ENCODE peak calls at places on chromosomes 13 and 19, in four cellular contexts. V, H, D and Y are unnamed samples.
A peak's percentile ranks its signal among the peaks of the same experiment; 100 is the strongest.

GRCh38 chr13:106656214-106656613 is 88.3 kb upstream of the ARGLU1 start:
- DNase-seq in H (no peak), V (no peak), D (no peak), Y (no peak)

GRCh38 chr13:113220141-113220598 is 10.8 kb downstream of the CUL4A start:
- DNase-seq in V (peak; percentile 47), D (no peak), H (no peak), Y (no peak)

GRCh38 chr19:49691243-49692101 is 556 bp downstream of the CPT1C start:
- DNase-seq in D (peak; percentile 57), V (peak; percentile 64), H (no peak), Y (peak; percentile 44)

GRCh38 chr19:38224014-38224862 is at the start of gene DPF1:
- DNase-seq in H (peak; percentile 47), D (no peak), V (peak; percentile 50), Y (peak; percentile 77)

GRCh38 chr19:34217952-34218817 is 36.2 kb upstream of the GARRE1 start:
- DNase-seq in H (peak; percentile 64), D (no peak), V (no peak), Y (peak; percentile 79)

GRCh38 chr19:43605875-43606568 is 5.9 kb upstream of the SRRM5 start:
- DNase-seq in D (no peak), V (no peak), H (no peak), Y (no peak)

GRCh38 chr19:16579381-16579780 is 7.2 kb upstream of the SLC35E1 start:
- DNase-seq in H (peak; percentile 3), V (no peak), D (no peak), Y (no peak)

GRCh38 chr13:85528578-85529215 is 270.5 kb downstream of the SLITRK6 start:
- DNase-seq in D (no peak), V (no peak), H (no peak), Y (no peak)

GRCh38 chr19:38684078-38684861 is 36.8 kb downstream of the ACTN4 start:
- DNase-seq in D (peak; percentile 76), V (peak; percentile 55), H (no peak), Y (peak; percentile 66)

GRCh38 chr19:6055013-6055795 is 55.1 kb downstream of the RFX2 start:
- DNase-seq in V (no peak), H (no peak), D (no peak), Y (no peak)

GRCh38 chr19:14090509-14091085 is at the start of gene SAMD1:
- DNase-seq in V (peak; percentile 93), D (peak; percentile 93), H (peak; percentile 91), Y (peak; percentile 92)

GRCh38 chr19:31223805-31224534 is 125.3 kb downstream of the TSHZ3 start:
- DNase-seq in V (no peak), D (no peak), H (no peak), Y (no peak)

GRCh38 chr19:47296036-47296435 is 13.6 kb upstream of the C5AR1 start:
- DNase-seq in V (peak; percentile 32), D (peak; percentile 81), H (peak; percentile 84), Y (peak; percentile 89)

GRCh38 chr13:76009491-76009890 is 373.4 kb downstream of the LMO7 start:
- DNase-seq in D (no peak), V (no peak), H (no peak), Y (no peak)

GRCh38 chr13:99380402-99380801 is 73.2 kb upstream of the GPR183 start:
- DNase-seq in D (no peak), V (no peak), H (no peak), Y (no peak)

GRCh38 chr13:111316161-111316730 is 4.2 kb upstream of the TEX29 start:
- DNase-seq in D (no peak), V (no peak), H (peak; percentile 17), Y (no peak)

GRCh38 chr19:6677924-6678689 is 8.1 kb upstream of the TNFSF14 start:
- DNase-seq in D (no peak), H (no peak), V (peak; percentile 33), Y (peak; percentile 70)

GRCh38 chr13:79451500-79451962 is 29.4 kb upstream of the NDFIP2 start:
- DNase-seq in D (no peak), H (peak; percentile 58), V (no peak), Y (peak; percentile 98)

GRCh38 chr13:113848431-113849260 is 15.2 kb downstream of the GAS6 start:
- DNase-seq in D (no peak), V (no peak), H (no peak), Y (no peak)

GRCh38 chr19:42634409-42635232 is 39.9 kb upstream of the CEACAM8 start:
- DNase-seq in H (no peak), V (no peak), D (no peak), Y (peak; percentile 68)

GRCh38 chr19:55492362-55492944 is 4.2 kb downstream of the SSC5D start:
- DNase-seq in V (no peak), H (no peak), D (no peak), Y (no peak)

GRCh38 chr13:28573595-28574373 is 78.9 kb upstream of the FLT1 start:
- DNase-seq in D (peak; percentile 25), H (no peak), V (no peak), Y (no peak)

GRCh38 chr19:49020931-49021895 is 2.9 kb downstream of the CGB3 start:
- DNase-seq in V (no peak), D (no peak), H (no peak), Y (peak; percentile 35)

GRCh38 chr13:44132710-44133109 is 240.9 kb upstream of the SERP2 start:
- DNase-seq in V (peak; percentile 71), H (no peak), D (peak; percentile 80), Y (no peak)

GRCh38 chr13:58712191-58712590 is 1080.6 kb downstream of the PCDH17 start:
- DNase-seq in V (no peak), D (no peak), H (no peak), Y (no peak)

GRCh38 chr19:13012690-13013608 is 17.7 kb downstream of the NFIX start:
- DNase-seq in H (no peak), D (peak; percentile 87), V (peak; percentile 57), Y (peak; percentile 70)

GRCh38 chr19:45323671-45324081 is 1.0 kb upstream of the CKM start:
- DNase-seq in H (no peak), V (peak; percentile 76), D (no peak), Y (no peak)

GRCh38 chr13:57627663-57628062 is 3.9 kb upstream of the PCDH17 start:
- DNase-seq in H (no peak), V (no peak), D (no peak), Y (no peak)
- TF ChIP-seq CTCF in H (peak; percentile 53), V (peak; percentile 82), D (peak; percentile 49), Y (peak; percentile 77)

GRCh38 chr19:2191456-2191931 is 27.8 kb downstream of the DOT1L start:
- DNase-seq in H (no peak), D (no peak), V (no peak), Y (no peak)
- TF ChIP-seq CTCF in H (no peak), D (no peak), V (no peak), Y (no peak)

GRCh38 chr13:49646688-49647087 is 18.4 kb downstream of the ARL11 start:
- DNase-seq in D (no peak), V (no peak), H (no peak), Y (no peak)

GRCh38 chr13:49649963-49650312 is 21.6 kb downstream of the ARL11 start:
- DNase-seq in H (no peak), D (no peak), V (no peak), Y (no peak)

GRCh38 chr13:49652691-49653305 is 24.5 kb downstream of the ARL11 start:
- DNase-seq in H (no peak), D (no peak), V (no peak), Y (peak; percentile 38)

GRCh38 chr13:49651775-49652690 is 23.7 kb downstream of the ARL11 start:
- DNase-seq in H (no peak), D (no peak), V (no peak), Y (no peak)

DNA sequence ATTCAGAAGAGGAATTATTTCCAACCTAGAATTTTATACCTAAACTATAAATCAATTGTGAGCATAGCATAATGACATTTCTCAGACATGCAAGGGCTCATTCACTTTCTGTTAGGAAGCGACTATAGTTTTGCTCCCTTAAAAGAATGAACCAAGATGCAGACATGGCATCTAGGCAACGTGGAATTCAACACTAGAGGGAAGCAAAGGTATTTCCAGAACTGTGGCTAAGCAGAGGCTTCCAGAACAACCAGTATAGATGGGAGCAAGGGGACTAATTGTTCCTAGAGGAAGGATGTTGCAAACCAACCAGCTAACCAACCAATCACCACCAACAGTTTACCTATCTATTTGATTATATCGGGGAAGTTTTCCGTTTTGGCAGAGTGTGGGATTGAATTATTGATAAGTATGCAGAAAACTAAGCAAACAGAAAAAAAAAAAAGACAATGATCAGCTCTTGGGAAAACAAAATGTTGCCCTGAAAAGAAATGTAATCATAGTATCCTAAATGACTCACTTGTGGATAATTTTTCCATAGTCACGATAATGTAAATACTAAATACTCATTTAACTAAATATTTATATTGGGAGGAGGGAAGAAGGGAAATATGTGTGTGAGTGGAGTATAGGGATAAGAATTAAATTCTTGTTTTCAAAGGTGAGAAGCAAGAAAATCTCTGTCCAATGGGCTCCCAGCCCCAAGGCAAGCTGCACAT is 21.1 kb downstream of the ARL11 start:
- DNase-seq in D (no peak), H (no peak), V (no peak), Y (no peak)
- TF ChIP-seq CTCF in D (peak; percentile 40), H (no peak), V (peak; percentile 23), Y (no peak)

GRCh38 chr19:9140159-9140874 is at the start of gene ZNF317:
- DNase-seq in D (peak; percentile 97), H (peak; percentile 93), V (peak; percentile 88), Y (peak; percentile 97)
- TF ChIP-seq CTCF in D (no peak), H (no peak), V (no peak), Y (no peak)

DNA sequence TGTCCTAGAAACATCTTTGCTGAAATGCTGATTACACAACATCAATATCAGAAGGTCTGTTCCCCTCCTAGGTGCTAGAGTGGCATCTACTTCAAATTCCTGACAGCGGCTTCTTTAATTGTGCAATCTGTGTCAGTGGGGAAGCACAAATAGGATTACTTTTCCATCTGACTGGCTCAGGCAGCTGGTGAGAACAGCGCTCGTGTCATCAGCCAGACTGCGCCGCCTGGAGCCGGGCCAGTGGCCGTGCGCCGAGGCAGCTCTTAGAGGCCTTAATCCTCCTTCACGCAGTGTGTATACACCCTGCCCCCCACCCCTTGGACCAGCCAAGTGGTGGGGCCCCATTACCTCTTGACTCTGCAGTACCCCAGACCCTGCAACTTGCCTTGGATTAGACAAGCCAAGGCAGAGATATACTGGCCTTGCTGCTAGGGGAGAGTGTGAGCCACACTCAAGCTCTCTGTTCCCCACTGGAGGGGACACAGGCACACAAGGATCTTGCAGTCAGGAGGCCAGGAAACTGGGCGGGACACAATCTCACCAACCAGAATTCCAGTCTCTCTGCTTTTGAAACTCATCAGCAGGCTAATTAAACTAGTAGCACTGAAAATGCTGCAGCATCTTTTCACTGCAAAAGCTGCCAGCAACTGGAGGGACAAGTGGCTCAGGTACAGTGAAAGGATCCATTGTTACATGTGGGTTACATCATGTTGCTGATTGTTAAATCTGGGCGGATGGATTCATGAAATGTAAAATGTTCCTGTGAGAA is 48.9 kb upstream of the EPHX3 start:
- DNase-seq in D (peak; percentile 86), H (no peak), V (peak; percentile 88), Y (no peak)
- TF ChIP-seq CTCF in D (peak; percentile 14), H (no peak), V (peak; percentile 40), Y (no peak)